ENCODE peak calls at places on chromosomes 12 and 14, in five cellular contexts. One of them, this sample, is unnamed.

GRCh38 chr12:107254258-107254856 is 161.0 kb upstream of the CRY1 start:
- DNase-seq in thoracic aorta: no peak
- DNase-seq in GM06990: no peak
- DNase-seq in sigmoid colon: no peak
- DNase-seq in MM.1S: no peak
- DNase-seq in this sample: no peak

GRCh38 chr12:24821691-24822090 is 127.2 kb downstream of the BCAT1 start:
- DNase-seq in GM06990: no peak
- DNase-seq in MM.1S: no peak
- DNase-seq in sigmoid colon: no peak
- DNase-seq in thoracic aorta: no peak
- DNase-seq in this sample: no peak

GRCh38 chr12:98465950-98466349 is 49.4 kb upstream of the TMPO start:
- DNase-seq in MM.1S: no peak
- DNase-seq in GM06990: no peak
- DNase-seq in sigmoid colon: no peak
- DNase-seq in thoracic aorta: no peak
- DNase-seq in this sample: no peak

GRCh38 chr12:110109037-110109836 is 14.9 kb upstream of the IFT81 start:
- DNase-seq in thoracic aorta: peak; percentile 74
- DNase-seq in GM06990: no peak
- DNase-seq in sigmoid colon: peak; percentile 98
- DNase-seq in MM.1S: no peak
- DNase-seq in this sample: no peak

GRCh38 chr14:31955941-31956579 is 121.0 kb upstream of the ARHGAP5 start:
- DNase-seq in MM.1S: no peak
- DNase-seq in sigmoid colon: no peak
- DNase-seq in thoracic aorta: no peak
- DNase-seq in GM06990: no peak
- DNase-seq in this sample: no peak

GRCh38 chr14:76917158-76917596 is 91.0 kb downstream of the LRRC74A start:
- DNase-seq in thoracic aorta: no peak
- DNase-seq in GM06990: no peak
- DNase-seq in sigmoid colon: peak; percentile 76
- DNase-seq in MM.1S: no peak
- DNase-seq in this sample: no peak

GRCh38 chr14:101731187-101732080 is 30.1 kb upstream of the PPP2R5C start:
- DNase-seq in thoracic aorta: no peak
- DNase-seq in MM.1S: peak; percentile 45
- DNase-seq in GM06990: peak; percentile 44
- DNase-seq in sigmoid colon: peak; percentile 77
- DNase-seq in this sample: peak; percentile 81

GRCh38 chr12:45483571-45483970 is 245.9 kb upstream of the ARID2 start:
- DNase-seq in thoracic aorta: peak; percentile 50
- DNase-seq in sigmoid colon: peak; percentile 76
- DNase-seq in MM.1S: no peak
- DNase-seq in GM06990: no peak
- DNase-seq in this sample: no peak

GRCh38 chr12:82873309-82873708 is 186.6 kb downstream of the TMTC2 start:
- DNase-seq in GM06990: no peak
- DNase-seq in sigmoid colon: no peak
- DNase-seq in thoracic aorta: no peak
- DNase-seq in MM.1S: no peak
- DNase-seq in this sample: no peak

GRCh38 chr12:71797506-71797905 is 42.1 kb upstream of the TBC1D15 start:
- DNase-seq in MM.1S: no peak
- DNase-seq in GM06990: no peak
- DNase-seq in thoracic aorta: no peak
- DNase-seq in sigmoid colon: no peak
- DNase-seq in this sample: no peak

GRCh38 chr12:18589316-18589715 is 148.5 kb downstream of the PLCZ1 start:
- DNase-seq in MM.1S: no peak
- DNase-seq in GM06990: no peak
- DNase-seq in thoracic aorta: no peak
- DNase-seq in sigmoid colon: no peak
- DNase-seq in this sample: no peak

GRCh38 chr12:115325858-115326257 is 641.9 kb upstream of the TBX3 start:
- DNase-seq in thoracic aorta: no peak
- DNase-seq in GM06990: no peak
- DNase-seq in MM.1S: no peak
- DNase-seq in sigmoid colon: no peak
- DNase-seq in this sample: no peak

GRCh38 chr12:75479963-75480461 is 543 bp upstream of the GLIPR1 start:
- DNase-seq in GM06990: peak; percentile 39
- DNase-seq in sigmoid colon: no peak
- DNase-seq in MM.1S: peak; percentile 54
- DNase-seq in thoracic aorta: no peak
- DNase-seq in this sample: no peak

GRCh38 chr14:73269729-73270651 is 32.7 kb downstream of the PAPLN start:
- DNase-seq in sigmoid colon: peak; percentile 68
- DNase-seq in thoracic aorta: no peak
- DNase-seq in GM06990: peak; percentile 83
- DNase-seq in MM.1S: no peak
- DNase-seq in this sample: peak; percentile 81

GRCh38 chr12:65364021-65364420 is 85.5 kb downstream of the MSRB3 start:
- DNase-seq in thoracic aorta: no peak
- DNase-seq in GM06990: no peak
- DNase-seq in MM.1S: no peak
- DNase-seq in sigmoid colon: no peak
- DNase-seq in this sample: no peak

GRCh38 chr12:45234134-45234865 is 18.4 kb downstream of the ANO6 start:
- DNase-seq in GM06990: no peak
- DNase-seq in thoracic aorta: no peak
- DNase-seq in sigmoid colon: peak; percentile 71
- DNase-seq in MM.1S: no peak
- DNase-seq in this sample: no peak

GRCh38 chr14:77691259-77691658 is 16.6 kb downstream of the ALKBH1 start:
- DNase-seq in sigmoid colon: no peak
- DNase-seq in thoracic aorta: no peak
- DNase-seq in GM06990: no peak
- DNase-seq in MM.1S: no peak
- DNase-seq in this sample: no peak

GRCh38 chr12:48712209-48712608 is 4.3 kb downstream of the CCNT1 start:
- DNase-seq in thoracic aorta: no peak
- DNase-seq in sigmoid colon: no peak
- DNase-seq in MM.1S: no peak
- DNase-seq in GM06990: no peak
- DNase-seq in this sample: no peak

GRCh38 chr12:15336772-15337553 is 14.7 kb downstream of the PTPRO start:
- DNase-seq in MM.1S: no peak
- DNase-seq in sigmoid colon: no peak
- DNase-seq in thoracic aorta: no peak
- DNase-seq in GM06990: no peak
- DNase-seq in this sample: no peak

GRCh38 chr14:31060253-31060875 is 34.2 kb upstream of the STRN3 start:
- DNase-seq in GM06990: no peak
- DNase-seq in MM.1S: no peak
- DNase-seq in sigmoid colon: no peak
- DNase-seq in thoracic aorta: no peak
- DNase-seq in this sample: no peak

GRCh38 chr12:41932470-41932991 is 212.1 kb downstream of the GXYLT1 start:
- DNase-seq in thoracic aorta: no peak
- DNase-seq in MM.1S: no peak
- DNase-seq in GM06990: peak; percentile 46
- DNase-seq in sigmoid colon: peak; percentile 72
- DNase-seq in this sample: peak; percentile 42

GRCh38 chr14:54446201-54446693 is 5.1 kb upstream of the CNIH1 start:
- DNase-seq in thoracic aorta: no peak
- DNase-seq in GM06990: no peak
- DNase-seq in MM.1S: no peak
- DNase-seq in sigmoid colon: no peak
- DNase-seq in this sample: no peak

GRCh38 chr14:101395779-101396178 is 165.5 kb upstream of the DIO3 start:
- DNase-seq in thoracic aorta: no peak
- DNase-seq in MM.1S: no peak
- DNase-seq in sigmoid colon: no peak
- DNase-seq in GM06990: no peak
- DNase-seq in this sample: no peak

GRCh38 chr14:35669782-35670181 is 135.8 kb downstream of the INSM2 start:
- DNase-seq in sigmoid colon: no peak
- DNase-seq in GM06990: no peak
- DNase-seq in MM.1S: no peak
- DNase-seq in thoracic aorta: no peak
- DNase-seq in this sample: peak; percentile 29

GRCh38 chr12:20268121-20268732 is 100.1 kb upstream of the PDE3A start:
- DNase-seq in GM06990: no peak
- DNase-seq in MM.1S: no peak
- DNase-seq in sigmoid colon: no peak
- DNase-seq in thoracic aorta: no peak
- DNase-seq in this sample: no peak

GRCh38 chr12:73083736-73084135 is 811.6 kb downstream of the TRHDE start:
- DNase-seq in GM06990: no peak
- DNase-seq in MM.1S: no peak
- DNase-seq in sigmoid colon: no peak
- DNase-seq in thoracic aorta: no peak
- DNase-seq in this sample: no peak

GRCh38 chr12:111270773-111271172 is 98.1 kb downstream of the PHETA1 start:
- DNase-seq in sigmoid colon: no peak
- DNase-seq in MM.1S: no peak
- DNase-seq in thoracic aorta: no peak
- DNase-seq in GM06990: no peak
- DNase-seq in this sample: no peak

GRCh38 chr12:117527480-117527857 is 166.0 kb upstream of the NOS1 start:
- DNase-seq in thoracic aorta: no peak
- DNase-seq in sigmoid colon: no peak
- DNase-seq in GM06990: no peak
- DNase-seq in MM.1S: no peak
- DNase-seq in this sample: no peak

GRCh38 chr12:131735863-131736806 is 25.2 kb downstream of the SFSWAP start:
- DNase-seq in MM.1S: no peak
- DNase-seq in GM06990: no peak
- DNase-seq in sigmoid colon: no peak
- DNase-seq in thoracic aorta: no peak
- DNase-seq in this sample: no peak

GRCh38 chr12:91381309-91381804 is 198.7 kb upstream of the DCN start:
- DNase-seq in MM.1S: no peak
- DNase-seq in GM06990: peak; percentile 7
- DNase-seq in thoracic aorta: no peak
- DNase-seq in sigmoid colon: peak; percentile 80
- DNase-seq in this sample: peak; percentile 12

GRCh38 chr14:20302042-20302761 is 3.5 kb downstream of the TTC5 start:
- DNase-seq in sigmoid colon: no peak
- DNase-seq in GM06990: no peak
- DNase-seq in MM.1S: no peak
- DNase-seq in thoracic aorta: no peak
- DNase-seq in this sample: no peak

GRCh38 chr12:18383203-18383602 is 121.9 kb downstream of the PIK3C2G start:
- DNase-seq in sigmoid colon: no peak
- DNase-seq in GM06990: no peak
- DNase-seq in thoracic aorta: no peak
- DNase-seq in MM.1S: no peak
- DNase-seq in this sample: no peak

GRCh38 chr12:24111591-24111990 is 162.1 kb upstream of the SOX5 start:
- DNase-seq in thoracic aorta: no peak
- DNase-seq in GM06990: no peak
- DNase-seq in MM.1S: no peak
- DNase-seq in sigmoid colon: no peak
- DNase-seq in this sample: no peak

GRCh38 chr12:1226951-1227350 is 235.9 kb downstream of the ERC1 start:
- DNase-seq in GM06990: no peak
- DNase-seq in sigmoid colon: no peak
- DNase-seq in thoracic aorta: no peak
- DNase-seq in MM.1S: no peak
- DNase-seq in this sample: no peak

GRCh38 chr12:47860279-47860841 is 40.7 kb upstream of the HDAC7 start:
- DNase-seq in sigmoid colon: no peak
- DNase-seq in GM06990: no peak
- DNase-seq in thoracic aorta: no peak
- DNase-seq in MM.1S: no peak
- DNase-seq in this sample: no peak

GRCh38 chr12:54384591-54385041 is at the start of gene ZNF385A:
- DNase-seq in sigmoid colon: no peak
- DNase-seq in thoracic aorta: no peak
- DNase-seq in MM.1S: no peak
- DNase-seq in GM06990: no peak
- DNase-seq in this sample: no peak

GRCh38 chr14:100851946-100852620 is 26.2 kb downstream of the MEG3 start:
- DNase-seq in MM.1S: no peak
- DNase-seq in thoracic aorta: no peak
- DNase-seq in sigmoid colon: no peak
- DNase-seq in GM06990: no peak
- DNase-seq in this sample: no peak

GRCh38 chr14:79369359-79370332 is 841.7 kb downstream of the DIO2 start:
- DNase-seq in MM.1S: no peak
- DNase-seq in sigmoid colon: peak; percentile 79
- DNase-seq in GM06990: no peak
- DNase-seq in thoracic aorta: no peak
- DNase-seq in this sample: no peak

GRCh38 chr12:31702047-31702446 is 26.8 kb downstream of the AMN1 start:
- DNase-seq in GM06990: no peak
- DNase-seq in sigmoid colon: no peak
- DNase-seq in thoracic aorta: no peak
- DNase-seq in MM.1S: no peak
- DNase-seq in this sample: no peak
- TF ChIP-seq CTCF in GM06990: no peak
- TF ChIP-seq CTCF in sigmoid colon: no peak
- TF ChIP-seq CTCF in thoracic aorta: no peak
- TF ChIP-seq CTCF in MM.1S: no peak
- TF ChIP-seq CTCF in this sample: no peak

GRCh38 chr14:55803506-55804197 is 223.6 kb downstream of the KTN1 start:
- DNase-seq in thoracic aorta: no peak
- DNase-seq in GM06990: no peak
- DNase-seq in sigmoid colon: no peak
- DNase-seq in MM.1S: no peak
- DNase-seq in this sample: no peak
- TF ChIP-seq CTCF in thoracic aorta: no peak
- TF ChIP-seq CTCF in GM06990: no peak
- TF ChIP-seq CTCF in sigmoid colon: no peak
- TF ChIP-seq CTCF in MM.1S: no peak
- TF ChIP-seq CTCF in this sample: no peak

GRCh38 chr12:8989425-8989824 is at the start of gene KLRG1:
- DNase-seq in GM06990: peak; percentile 33
- DNase-seq in MM.1S: no peak
- DNase-seq in sigmoid colon: no peak
- DNase-seq in thoracic aorta: no peak
- DNase-seq in this sample: no peak
- TF ChIP-seq CTCF in GM06990: no peak
- TF ChIP-seq CTCF in MM.1S: no peak
- TF ChIP-seq CTCF in sigmoid colon: no peak
- TF ChIP-seq CTCF in thoracic aorta: no peak
- TF ChIP-seq CTCF in this sample: no peak

DNA sequence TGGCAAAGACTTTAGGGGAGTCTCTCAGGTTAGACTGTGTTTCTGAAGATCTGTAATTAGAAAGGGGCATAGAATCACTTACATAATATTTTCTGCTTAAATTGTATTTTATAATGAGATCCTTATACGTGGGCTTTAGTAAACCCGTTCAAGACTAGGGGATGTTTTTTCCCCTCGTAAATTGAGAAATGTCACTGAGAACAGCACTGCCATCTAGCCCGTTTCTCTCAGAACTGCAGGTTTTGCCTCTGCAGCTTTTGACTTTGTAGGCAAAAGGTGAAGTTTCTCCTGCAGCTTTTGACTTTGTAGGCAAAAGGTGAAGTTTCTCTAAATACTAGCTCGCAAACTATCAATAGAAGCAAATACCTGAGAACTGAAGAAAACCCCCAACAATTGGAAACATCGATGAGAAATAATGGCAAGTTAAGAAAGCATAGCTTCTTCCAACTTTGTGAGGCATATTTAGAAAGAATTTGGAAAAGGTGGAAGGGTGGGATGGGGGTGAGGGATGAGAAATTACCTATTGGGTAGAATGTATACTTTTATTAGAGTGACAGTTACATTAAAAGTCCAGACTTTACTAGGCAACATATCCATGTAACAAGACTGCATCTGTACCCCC is 9.9 kb upstream of the ASPG start:
- DNase-seq in sigmoid colon: no peak
- DNase-seq in thoracic aorta: no peak
- DNase-seq in GM06990: no peak
- DNase-seq in MM.1S: no peak
- DNase-seq in this sample: no peak
- TF ChIP-seq CTCF in sigmoid colon: no peak
- TF ChIP-seq CTCF in thoracic aorta: no peak
- TF ChIP-seq CTCF in GM06990: peak; percentile 49
- TF ChIP-seq CTCF in MM.1S: no peak
- TF ChIP-seq CTCF in this sample: peak; percentile 36

This sample was measured in GM13976.